ENCODE peak calls at places on chromosomes 13 and 19, in nine cellular contexts. H is COR-L47; S is small intestine; J is IMR-90; Y is left cardiac atrium; L is T-cell; P is WTC11; G is CD4-positive, alpha-beta T cell; Z is tibial artery. W is an unnamed sample.

GRCh38 chr19:4633140-4633967 is 6.0 kb upstream of the TNFAIP8L1 start:
- DNase-seq in H (peak; percentile 5), S (peak; percentile 56), J (peak; percentile 85), Y (peak; percentile 72), L (peak; percentile 20), P (peak; percentile 80), G (peak; percentile 20), Z (peak; percentile 42), W (no peak)

GRCh38 chr13:94674609-94675348 is 37.6 kb downstream of the SOX21 start:
- DNase-seq in H (peak; percentile 61), S (peak; percentile 55), J (peak; percentile 30), Y (peak; percentile 43), L (peak; percentile 27), P (peak; percentile 78), G (peak; percentile 37), Z (peak; percentile 29), W (no peak)

GRCh38 chr13:26390203-26390602 is 136.3 kb downstream of the CDK8 start:
- DNase-seq in H (no peak), S (no peak), J (no peak), Y (no peak), L (no peak), P (no peak), G (no peak), Z (no peak), W (no peak)

GRCh38 chr13:31234729-31235128 is 35.0 kb downstream of the B3GLCT start:
- DNase-seq in H (no peak), S (no peak), J (no peak), Y (no peak), L (no peak), P (no peak), G (no peak), Z (no peak), W (no peak)

GRCh38 chr19:38577826-38578225 is 39.9 kb downstream of the MAP4K1 start:
- DNase-seq in H (no peak), S (no peak), J (no peak), Y (no peak), L (no peak), P (no peak), G (no peak), Z (no peak), W (no peak)

GRCh38 chr13:32323912-32324311 is 8.6 kb downstream of the BRCA2 start:
- DNase-seq in H (no peak), S (no peak), J (peak; percentile 78), Y (no peak), L (no peak), P (no peak), G (no peak), Z (no peak), W (no peak)

GRCh38 chr19:46394398-46394797 is 19.0 kb downstream of the CCDC8 start:
- DNase-seq in H (no peak), S (no peak), J (no peak), Y (no peak), L (no peak), P (no peak), G (no peak), Z (no peak), W (no peak)

GRCh38 chr19:18665771-18666202 is 17.7 kb upstream of the CRTC1 start:
- DNase-seq in H (no peak), S (no peak), J (no peak), Y (peak; percentile 48), L (no peak), P (no peak), G (no peak), Z (peak; percentile 57), W (no peak)

GRCh38 chr13:114130708-114131580 is 1.5 kb downstream of the RASA3 start:
- DNase-seq in H (peak; percentile 31), S (no peak), J (peak; percentile 91), Y (peak; percentile 71), L (peak; percentile 74), P (no peak), G (peak; percentile 56), Z (peak; percentile 65), W (no peak)

GRCh38 chr19:50377051-50377441 is 789 bp downstream of the NR1H2 start:
- DNase-seq in H (peak; percentile 35), S (peak; percentile 32), J (no peak), Y (peak; percentile 50), L (peak; percentile 57), P (peak; percentile 90), G (peak; percentile 39), Z (no peak), W (no peak)

GRCh38 chr13:32586022-32586900 is at the start of gene PDS5B:
- DNase-seq in H (peak; percentile 93), S (peak; percentile 95), J (peak; percentile 92), Y (peak; percentile 94), L (peak; percentile 92), P (peak; percentile 92), G (peak; percentile 90), Z (peak; percentile 94), W (peak; percentile 50)

GRCh38 chr13:60338754-60339153 is 58.3 kb upstream of the TDRD3 start:
- DNase-seq in H (no peak), S (no peak), J (no peak), Y (no peak), L (no peak), P (no peak), G (no peak), Z (no peak), W (no peak)

GRCh38 chr19:3184847-3185481 is 766 bp upstream of the NCLN start:
- DNase-seq in H (peak; percentile 76), S (no peak), J (no peak), Y (peak; percentile 82), L (peak; percentile 79), P (peak; percentile 56), G (peak; percentile 66), Z (peak; percentile 77), W (no peak)

GRCh38 chr13:21757721-21758120 is 86.8 kb downstream of the FGF9 start:
- DNase-seq in H (no peak), S (no peak), J (no peak), Y (no peak), L (no peak), P (no peak), G (no peak), Z (no peak), W (no peak)

GRCh38 chr13:51778407-51778806 is 25.6 kb downstream of the DHRS12 start:
- DNase-seq in H (no peak), S (no peak), J (no peak), Y (no peak), L (no peak), P (no peak), G (no peak), Z (no peak), W (no peak)

W was measured in cerebellar nuclear complex.